ENCODE peak calls at places on chromosomes 6 and 20, in six cellular contexts. One of them, this sample, is unnamed.

GRCh38 chr6:154292855-154293519 is 63.6 kb downstream of the IPCEF1 start:
- DNase-seq in HL-60: no peak
- DNase-seq in RWPE1: peak
- DNase-seq in B cell: no peak
- DNase-seq in foreskin fibroblast: peak
- DNase-seq in endothelial cell: no peak
- DNase-seq in this sample: no peak

GRCh38 chr6:18692920-18693319 is 305.8 kb downstream of the RNF144B start:
- DNase-seq in HL-60: no peak
- DNase-seq in foreskin fibroblast: no peak
- DNase-seq in endothelial cell: no peak
- DNase-seq in B cell: no peak
- DNase-seq in RWPE1: no peak
- DNase-seq in this sample: no peak

GRCh38 chr6:465531-466348 is 74.2 kb downstream of the IRF4 start:
- DNase-seq in HL-60: no peak
- DNase-seq in endothelial cell: no peak
- DNase-seq in RWPE1: no peak
- DNase-seq in B cell: no peak
- DNase-seq in foreskin fibroblast: no peak
- DNase-seq in this sample: no peak

GRCh38 chr6:151109361-151109760 is 130.4 kb upstream of the AKAP12 start:
- DNase-seq in endothelial cell: no peak
- DNase-seq in foreskin fibroblast: no peak
- DNase-seq in HL-60: no peak
- DNase-seq in RWPE1: no peak
- DNase-seq in B cell: no peak
- DNase-seq in this sample: no peak

GRCh38 chr20:6480328-6481030 is 287.0 kb upstream of the BMP2 start:
- DNase-seq in RWPE1: no peak
- DNase-seq in foreskin fibroblast: no peak
- DNase-seq in B cell: no peak
- DNase-seq in endothelial cell: no peak
- DNase-seq in HL-60: no peak
- DNase-seq in this sample: no peak

GRCh38 chr6:145148392-145149175 is 586.7 kb downstream of the EPM2A start:
- DNase-seq in RWPE1: peak
- DNase-seq in foreskin fibroblast: peak
- DNase-seq in B cell: no peak
- DNase-seq in endothelial cell: no peak
- DNase-seq in HL-60: peak
- DNase-seq in this sample: no peak

GRCh38 chr6:168131464-168132415 is 52.7 kb upstream of the FRMD1 start:
- DNase-seq in foreskin fibroblast: no peak
- DNase-seq in endothelial cell: peak
- DNase-seq in HL-60: no peak
- DNase-seq in RWPE1: no peak
- DNase-seq in B cell: no peak
- DNase-seq in this sample: peak

GRCh38 chr6:43368517-43369160 is 808 bp downstream of the ZNF318 start:
- DNase-seq in HL-60: peak
- DNase-seq in B cell: no peak
- DNase-seq in endothelial cell: peak
- DNase-seq in RWPE1: peak
- DNase-seq in foreskin fibroblast: peak
- DNase-seq in this sample: peak

GRCh38 chr20:51831891-51832675 is 29.8 kb upstream of the SALL4 start:
- DNase-seq in HL-60: no peak
- DNase-seq in B cell: no peak
- DNase-seq in endothelial cell: no peak
- DNase-seq in foreskin fibroblast: no peak
- DNase-seq in RWPE1: no peak
- DNase-seq in this sample: no peak

GRCh38 chr6:149834513-149835481 is 29.4 kb downstream of the LRP11 start:
- DNase-seq in RWPE1: peak
- DNase-seq in foreskin fibroblast: no peak
- DNase-seq in B cell: peak
- DNase-seq in endothelial cell: peak
- DNase-seq in HL-60: peak
- DNase-seq in this sample: peak

GRCh38 chr6:42971746-42972327 is 7.1 kb downstream of the PEX6 start:
- DNase-seq in foreskin fibroblast: no peak
- DNase-seq in endothelial cell: no peak
- DNase-seq in HL-60: no peak
- DNase-seq in RWPE1: no peak
- DNase-seq in B cell: no peak
- DNase-seq in this sample: no peak

GRCh38 chr6:16319813-16320532 is 81.6 kb downstream of the GMPR start:
- DNase-seq in RWPE1: peak
- DNase-seq in endothelial cell: no peak
- DNase-seq in foreskin fibroblast: peak
- DNase-seq in HL-60: peak
- DNase-seq in B cell: no peak
- DNase-seq in this sample: peak

GRCh38 chr6:26232950-26233607 is 131.9 kb upstream of the BTN3A2 start:
- DNase-seq in endothelial cell: no peak
- DNase-seq in foreskin fibroblast: peak
- DNase-seq in RWPE1: no peak
- DNase-seq in HL-60: no peak
- DNase-seq in B cell: no peak
- DNase-seq in this sample: no peak

GRCh38 chr6:15554728-15555100 is 108.1 kb downstream of the DTNBP1 start:
- DNase-seq in RWPE1: no peak
- DNase-seq in B cell: no peak
- DNase-seq in endothelial cell: no peak
- DNase-seq in foreskin fibroblast: no peak
- DNase-seq in HL-60: no peak
- DNase-seq in this sample: no peak

GRCh38 chr6:105207524-105208269 is 27.9 kb upstream of the POPDC3 start:
- DNase-seq in HL-60: no peak
- DNase-seq in RWPE1: no peak
- DNase-seq in endothelial cell: no peak
- DNase-seq in B cell: no peak
- DNase-seq in foreskin fibroblast: peak
- DNase-seq in this sample: no peak

GRCh38 chr6:127893541-127893940 is 7.3 kb downstream of the THEMIS start:
- DNase-seq in RWPE1: no peak
- DNase-seq in foreskin fibroblast: no peak
- DNase-seq in endothelial cell: no peak
- DNase-seq in B cell: no peak
- DNase-seq in HL-60: no peak
- DNase-seq in this sample: no peak

GRCh38 chr20:62031462-62032092 is 34.1 kb downstream of the TAF4 start:
- DNase-seq in HL-60: no peak
- DNase-seq in foreskin fibroblast: no peak
- DNase-seq in RWPE1: no peak
- DNase-seq in B cell: no peak
- DNase-seq in endothelial cell: no peak
- DNase-seq in this sample: no peak

GRCh38 chr6:137547186-137547585 is 53.0 kb upstream of the OLIG3 start:
- DNase-seq in B cell: no peak
- DNase-seq in foreskin fibroblast: no peak
- DNase-seq in RWPE1: no peak
- DNase-seq in HL-60: no peak
- DNase-seq in endothelial cell: no peak
- DNase-seq in this sample: no peak

GRCh38 chr20:40860487-40860902 is 168.1 kb upstream of the TOP1 start:
- DNase-seq in HL-60: no peak
- DNase-seq in endothelial cell: no peak
- DNase-seq in foreskin fibroblast: peak
- DNase-seq in RWPE1: peak
- DNase-seq in B cell: no peak
- DNase-seq in this sample: no peak

GRCh38 chr6:17165383-17165782 is 63.5 kb downstream of the STMND1 start:
- DNase-seq in foreskin fibroblast: no peak
- DNase-seq in B cell: no peak
- DNase-seq in RWPE1: no peak
- DNase-seq in HL-60: no peak
- DNase-seq in endothelial cell: no peak
- DNase-seq in this sample: no peak

GRCh38 chr20:62999580-62999979 is 7.2 kb downstream of the BHLHE23 start:
- DNase-seq in RWPE1: no peak
- DNase-seq in HL-60: peak
- DNase-seq in foreskin fibroblast: no peak
- DNase-seq in endothelial cell: no peak
- DNase-seq in B cell: no peak
- DNase-seq in this sample: no peak

GRCh38 chr6:159080217-159080976 is 35.6 kb upstream of the TAGAP start:
- DNase-seq in B cell: no peak
- DNase-seq in RWPE1: no peak
- DNase-seq in HL-60: no peak
- DNase-seq in foreskin fibroblast: no peak
- DNase-seq in endothelial cell: no peak
- DNase-seq in this sample: no peak

GRCh38 chr6:166930354-166930891 is 25.9 kb downstream of the RNASET2 start:
- DNase-seq in B cell: no peak
- DNase-seq in HL-60: no peak
- DNase-seq in RWPE1: no peak
- DNase-seq in endothelial cell: no peak
- DNase-seq in foreskin fibroblast: no peak
- DNase-seq in this sample: no peak

GRCh38 chr6:52049252-52050050 is 38.0 kb downstream of the PKHD1 start:
- DNase-seq in endothelial cell: peak
- DNase-seq in HL-60: no peak
- DNase-seq in RWPE1: peak
- DNase-seq in foreskin fibroblast: no peak
- DNase-seq in B cell: no peak
- DNase-seq in this sample: no peak

GRCh38 chr6:160861824-160862223 is 129.7 kb upstream of the MAP3K4 start:
- DNase-seq in B cell: no peak
- DNase-seq in RWPE1: no peak
- DNase-seq in endothelial cell: no peak
- DNase-seq in foreskin fibroblast: no peak
- DNase-seq in HL-60: no peak
- DNase-seq in this sample: no peak
- TF ChIP-seq CTCF in B cell: no peak
- TF ChIP-seq CTCF in RWPE1: no peak
- TF ChIP-seq CTCF in endothelial cell: no peak
- TF ChIP-seq CTCF in foreskin fibroblast: no peak
- TF ChIP-seq CTCF in HL-60: no peak
- TF ChIP-seq CTCF in this sample: no peak

DNA sequence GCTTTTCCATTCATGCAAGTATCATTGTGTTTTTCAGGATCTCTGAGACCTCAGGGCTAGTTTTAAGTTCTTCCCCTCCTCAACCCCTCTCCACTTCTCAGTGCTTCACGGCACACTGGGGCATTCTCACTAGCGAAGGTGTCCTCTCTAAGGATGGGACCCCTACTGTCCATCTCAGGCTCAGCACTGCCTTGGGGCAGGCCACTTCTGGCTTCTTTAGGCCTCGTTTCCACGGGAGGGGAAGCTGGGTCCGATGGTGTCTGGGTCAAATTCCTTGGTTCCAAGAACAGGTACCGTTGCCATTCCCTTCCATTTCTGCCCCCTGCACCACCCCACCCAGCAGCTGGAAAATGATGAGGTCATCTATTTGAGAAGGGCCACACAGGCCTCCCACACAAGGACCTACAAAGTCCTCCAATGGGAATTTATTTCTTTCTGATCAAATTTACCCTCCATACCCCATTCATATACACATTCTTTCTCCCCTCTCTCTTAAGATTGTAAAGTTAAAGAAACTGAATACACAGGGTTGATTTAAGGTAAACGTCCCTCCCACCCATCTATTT is 17.2 kb downstream of the GNAS start:
- DNase-seq in HL-60: no peak
- DNase-seq in RWPE1: no peak
- DNase-seq in endothelial cell: no peak
- DNase-seq in foreskin fibroblast: no peak
- DNase-seq in B cell: no peak
- DNase-seq in this sample: peak
- TF ChIP-seq CTCF in HL-60: no peak
- TF ChIP-seq CTCF in RWPE1: no peak
- TF ChIP-seq CTCF in endothelial cell: no peak
- TF ChIP-seq CTCF in foreskin fibroblast: no peak
- TF ChIP-seq CTCF in B cell: no peak
- TF ChIP-seq CTCF in this sample: peak

DNA sequence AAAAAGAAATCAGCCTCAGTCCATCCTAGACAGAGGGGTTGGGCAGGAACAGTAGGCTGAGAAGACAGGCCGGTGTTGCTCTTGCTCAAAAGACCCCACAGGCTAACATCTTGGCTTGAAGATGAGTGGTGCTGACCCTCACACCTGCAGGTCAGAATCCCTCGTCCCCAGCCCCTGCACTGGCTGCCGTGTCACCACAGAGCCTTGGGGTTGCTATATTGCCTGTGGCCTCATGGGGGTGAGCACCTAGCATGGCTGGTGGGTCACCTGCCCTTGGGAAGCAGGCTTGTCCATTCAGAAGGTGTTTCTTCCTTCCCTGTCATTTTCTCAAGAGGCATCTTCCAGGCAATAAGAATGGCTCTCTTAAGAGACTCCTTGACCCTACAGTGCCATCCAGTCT is 7.7 kb downstream of the SLC22A16 start:
- DNase-seq in endothelial cell: no peak
- DNase-seq in RWPE1: no peak
- DNase-seq in HL-60: no peak
- DNase-seq in B cell: no peak
- DNase-seq in foreskin fibroblast: no peak
- DNase-seq in this sample: no peak
- TF ChIP-seq CTCF in endothelial cell: no peak
- TF ChIP-seq CTCF in RWPE1: no peak
- TF ChIP-seq CTCF in HL-60: no peak
- TF ChIP-seq CTCF in B cell: no peak
- TF ChIP-seq CTCF in foreskin fibroblast: no peak
- TF ChIP-seq CTCF in this sample: no peak

GRCh38 chr6:134031696-134032255 is 20.6 kb downstream of the SLC2A12 start:
- DNase-seq in B cell: no peak
- DNase-seq in HL-60: no peak
- DNase-seq in endothelial cell: no peak
- DNase-seq in foreskin fibroblast: no peak
- DNase-seq in RWPE1: no peak
- DNase-seq in this sample: no peak
- TF ChIP-seq CTCF in B cell: no peak
- TF ChIP-seq CTCF in HL-60: no peak
- TF ChIP-seq CTCF in endothelial cell: no peak
- TF ChIP-seq CTCF in foreskin fibroblast: no peak
- TF ChIP-seq CTCF in RWPE1: no peak
- TF ChIP-seq CTCF in this sample: no peak

GRCh38 chr20:21632031-21632430 is 73.4 kb upstream of the PAX1 start:
- DNase-seq in B cell: no peak
- DNase-seq in RWPE1: no peak
- DNase-seq in HL-60: no peak
- DNase-seq in foreskin fibroblast: no peak
- DNase-seq in endothelial cell: no peak
- DNase-seq in this sample: no peak
- TF ChIP-seq CTCF in B cell: no peak
- TF ChIP-seq CTCF in RWPE1: no peak
- TF ChIP-seq CTCF in HL-60: no peak
- TF ChIP-seq CTCF in foreskin fibroblast: no peak
- TF ChIP-seq CTCF in endothelial cell: no peak
- TF ChIP-seq CTCF in this sample: no peak